ENCODE peak calls at places on chromosomes 2 and 18, in nine cellular contexts. One of them, this sample, is unnamed.

GRCh38 chr18:79459946-79460345 is 64.2 kb downstream of the NFATC1 start:
- DNase-seq in fibroblast of pulmonary artery: no peak
- DNase-seq in psoas muscle: no peak
- DNase-seq in ACHN: no peak
- DNase-seq in nephron progenitor cell: no peak
- DNase-seq in activated CD4-positive, alpha-beta memory T cell treated with anti-CD3 and anti-CD28 coated beads, Interleukin-2, amount 10 ng/mL, durations not matched to agents 7 days and 5 days: no peak
- DNase-seq in small intestine: no peak
- DNase-seq in sigmoid colon: no peak
- DNase-seq in T-helper 1 cell: no peak
- DNase-seq in this sample: no peak

GRCh38 chr18:75211002-75211621 is 515 bp downstream of the TSHZ1 start:
- DNase-seq in sigmoid colon: no peak
- DNase-seq in nephron progenitor cell: peak
- DNase-seq in fibroblast of pulmonary artery: no peak
- DNase-seq in ACHN: peak
- DNase-seq in T-helper 1 cell: peak
- DNase-seq in activated CD4-positive, alpha-beta memory T cell treated with anti-CD3 and anti-CD28 coated beads, Interleukin-2, amount 10 ng/mL, durations not matched to agents 7 days and 5 days: peak
- DNase-seq in psoas muscle: peak
- DNase-seq in small intestine: no peak
- DNase-seq in this sample: no peak

GRCh38 chr2:121746071-121746578 is 9.3 kb upstream of the TSN start:
- DNase-seq in sigmoid colon: no peak
- DNase-seq in fibroblast of pulmonary artery: no peak
- DNase-seq in ACHN: peak
- DNase-seq in psoas muscle: no peak
- DNase-seq in nephron progenitor cell: no peak
- DNase-seq in T-helper 1 cell: no peak
- DNase-seq in activated CD4-positive, alpha-beta memory T cell treated with anti-CD3 and anti-CD28 coated beads, Interleukin-2, amount 10 ng/mL, durations not matched to agents 7 days and 5 days: no peak
- DNase-seq in small intestine: no peak
- DNase-seq in this sample: no peak

GRCh38 chr2:197813093-197813787 is 8.8 kb downstream of the PLCL1 start:
- DNase-seq in psoas muscle: no peak
- DNase-seq in small intestine: peak
- DNase-seq in T-helper 1 cell: no peak
- DNase-seq in ACHN: peak
- DNase-seq in sigmoid colon: no peak
- DNase-seq in nephron progenitor cell: no peak
- DNase-seq in fibroblast of pulmonary artery: peak
- DNase-seq in activated CD4-positive, alpha-beta memory T cell treated with anti-CD3 and anti-CD28 coated beads, Interleukin-2, amount 10 ng/mL, durations not matched to agents 7 days and 5 days: no peak
- DNase-seq in this sample: no peak

GRCh38 chr2:229096667-229097066 is 174.4 kb downstream of the PID1 start:
- DNase-seq in psoas muscle: no peak
- DNase-seq in ACHN: no peak
- DNase-seq in sigmoid colon: no peak
- DNase-seq in T-helper 1 cell: no peak
- DNase-seq in small intestine: no peak
- DNase-seq in activated CD4-positive, alpha-beta memory T cell treated with anti-CD3 and anti-CD28 coated beads, Interleukin-2, amount 10 ng/mL, durations not matched to agents 7 days and 5 days: no peak
- DNase-seq in fibroblast of pulmonary artery: no peak
- DNase-seq in nephron progenitor cell: no peak
- DNase-seq in this sample: no peak

GRCh38 chr2:119290859-119291587 is 67.4 kb downstream of the STEAP3 start:
- DNase-seq in activated CD4-positive, alpha-beta memory T cell treated with anti-CD3 and anti-CD28 coated beads, Interleukin-2, amount 10 ng/mL, durations not matched to agents 7 days and 5 days: peak
- DNase-seq in fibroblast of pulmonary artery: peak
- DNase-seq in nephron progenitor cell: peak
- DNase-seq in small intestine: peak
- DNase-seq in psoas muscle: peak
- DNase-seq in T-helper 1 cell: no peak
- DNase-seq in sigmoid colon: peak
- DNase-seq in ACHN: peak
- DNase-seq in this sample: peak

GRCh38 chr2:196131384-196131861 is 40.0 kb downstream of the STK17B start:
- DNase-seq in sigmoid colon: no peak
- DNase-seq in small intestine: peak
- DNase-seq in nephron progenitor cell: no peak
- DNase-seq in ACHN: peak
- DNase-seq in activated CD4-positive, alpha-beta memory T cell treated with anti-CD3 and anti-CD28 coated beads, Interleukin-2, amount 10 ng/mL, durations not matched to agents 7 days and 5 days: peak
- DNase-seq in T-helper 1 cell: peak
- DNase-seq in fibroblast of pulmonary artery: peak
- DNase-seq in psoas muscle: peak
- DNase-seq in this sample: no peak

GRCh38 chr2:218368621-218369153 is 12.0 kb downstream of the CATIP start:
- DNase-seq in sigmoid colon: peak
- DNase-seq in activated CD4-positive, alpha-beta memory T cell treated with anti-CD3 and anti-CD28 coated beads, Interleukin-2, amount 10 ng/mL, durations not matched to agents 7 days and 5 days: no peak
- DNase-seq in nephron progenitor cell: peak
- DNase-seq in fibroblast of pulmonary artery: no peak
- DNase-seq in T-helper 1 cell: no peak
- DNase-seq in ACHN: no peak
- DNase-seq in small intestine: no peak
- DNase-seq in psoas muscle: peak
- DNase-seq in this sample: no peak

This sample was measured in progenitor cell of endocrine pancreas.